ENCODE peak calls at places on chromosomes 13 and 19, in six cellular contexts. One of them, this sample, is unnamed.

GRCh38 chr19:3606174-3606689 is 443 bp downstream of the TBXA2R start:
- DNase-seq in cortex of kidney: no peak
- DNase-seq in omental fat pad: no peak
- DNase-seq in AG04450: no peak
- DNase-seq in naive B cell: peak; percentile 32
- DNase-seq in progenitor cell of endocrine pancreas: no peak
- DNase-seq in this sample: no peak

GRCh38 chr19:10269333-10270179 is 1.4 kb upstream of the ICAM1 start:
- DNase-seq in cortex of kidney: no peak
- DNase-seq in omental fat pad: peak; percentile 87
- DNase-seq in AG04450: no peak
- DNase-seq in naive B cell: peak; percentile 84
- DNase-seq in progenitor cell of endocrine pancreas: peak; percentile 82
- DNase-seq in this sample: no peak

GRCh38 chr19:3458229-3458555 is 22.1 kb downstream of the SMIM24 start:
- DNase-seq in cortex of kidney: no peak
- DNase-seq in omental fat pad: no peak
- DNase-seq in AG04450: no peak
- DNase-seq in naive B cell: no peak
- DNase-seq in progenitor cell of endocrine pancreas: no peak
- DNase-seq in this sample: no peak

GRCh38 chr19:47176627-47177090 is 46.0 kb downstream of the SAE1 start:
- DNase-seq in cortex of kidney: no peak
- DNase-seq in omental fat pad: no peak
- DNase-seq in AG04450: peak; percentile 85
- DNase-seq in naive B cell: no peak
- DNase-seq in progenitor cell of endocrine pancreas: no peak
- DNase-seq in this sample: no peak

GRCh38 chr13:35979378-35979911 is 151.7 kb downstream of the DCLK1 start:
- DNase-seq in cortex of kidney: no peak
- DNase-seq in omental fat pad: peak; percentile 52
- DNase-seq in AG04450: peak; percentile 60
- DNase-seq in naive B cell: no peak
- DNase-seq in progenitor cell of endocrine pancreas: no peak
- DNase-seq in this sample: no peak

GRCh38 chr13:41007359-41008118 is 11.6 kb downstream of the ELF1 start:
- DNase-seq in cortex of kidney: no peak
- DNase-seq in omental fat pad: no peak
- DNase-seq in AG04450: no peak
- DNase-seq in naive B cell: peak; percentile 48
- DNase-seq in progenitor cell of endocrine pancreas: no peak
- DNase-seq in this sample: peak; percentile 74

GRCh38 chr13:89496478-89496877 is 1825.3 kb downstream of the SLITRK5 start:
- DNase-seq in cortex of kidney: no peak
- DNase-seq in omental fat pad: no peak
- DNase-seq in AG04450: no peak
- DNase-seq in naive B cell: no peak
- DNase-seq in progenitor cell of endocrine pancreas: no peak
- DNase-seq in this sample: no peak

GRCh38 chr19:6610934-6611370 is 20.0 kb upstream of the CD70 start:
- DNase-seq in cortex of kidney: no peak
- DNase-seq in omental fat pad: no peak
- DNase-seq in AG04450: no peak
- DNase-seq in naive B cell: no peak
- DNase-seq in progenitor cell of endocrine pancreas: no peak
- DNase-seq in this sample: no peak

GRCh38 chr19:53977991-53978731 is 13.3 kb upstream of the CACNG6 start:
- DNase-seq in cortex of kidney: no peak
- DNase-seq in omental fat pad: peak; percentile 26
- DNase-seq in AG04450: peak; percentile 92
- DNase-seq in naive B cell: no peak
- DNase-seq in progenitor cell of endocrine pancreas: peak; percentile 54
- DNase-seq in this sample: no peak

GRCh38 chr13:40665754-40666057 is 735 bp downstream of the FOXO1 start:
- DNase-seq in cortex of kidney: no peak
- DNase-seq in omental fat pad: no peak
- DNase-seq in AG04450: no peak
- DNase-seq in naive B cell: peak; percentile 43
- DNase-seq in progenitor cell of endocrine pancreas: no peak
- DNase-seq in this sample: no peak

GRCh38 chr13:99600318-99600717 is 99.0 kb downstream of the TM9SF2 start:
- DNase-seq in cortex of kidney: no peak
- DNase-seq in omental fat pad: no peak
- DNase-seq in AG04450: no peak
- DNase-seq in naive B cell: no peak
- DNase-seq in progenitor cell of endocrine pancreas: no peak
- DNase-seq in this sample: no peak

GRCh38 chr13:51770681-51771417 is 33.1 kb downstream of the DHRS12 start:
- DNase-seq in cortex of kidney: no peak
- DNase-seq in omental fat pad: no peak
- DNase-seq in AG04450: no peak
- DNase-seq in naive B cell: no peak
- DNase-seq in progenitor cell of endocrine pancreas: no peak
- DNase-seq in this sample: no peak

GRCh38 chr19:54670576-54671347 is 8.0 kb downstream of the LILRB4 start:
- DNase-seq in cortex of kidney: no peak
- DNase-seq in omental fat pad: no peak
- DNase-seq in AG04450: no peak
- DNase-seq in naive B cell: no peak
- DNase-seq in progenitor cell of endocrine pancreas: no peak
- DNase-seq in this sample: no peak

GRCh38 chr13:31115616-31116015 is 46.1 kb downstream of the HSPH1 start:
- DNase-seq in cortex of kidney: no peak
- DNase-seq in omental fat pad: no peak
- DNase-seq in AG04450: no peak
- DNase-seq in naive B cell: no peak
- DNase-seq in progenitor cell of endocrine pancreas: no peak
- DNase-seq in this sample: no peak

GRCh38 chr19:19562665-19563347 is 24.7 kb downstream of the CILP2 start:
- DNase-seq in cortex of kidney: no peak
- DNase-seq in omental fat pad: no peak
- DNase-seq in AG04450: no peak
- DNase-seq in naive B cell: no peak
- DNase-seq in progenitor cell of endocrine pancreas: no peak
- DNase-seq in this sample: no peak

GRCh38 chr19:887072-887471 is 5.9 kb downstream of the MED16 start:
- DNase-seq in cortex of kidney: no peak
- DNase-seq in omental fat pad: no peak
- DNase-seq in AG04450: peak; percentile 36
- DNase-seq in naive B cell: no peak
- DNase-seq in progenitor cell of endocrine pancreas: no peak
- DNase-seq in this sample: no peak

GRCh38 chr13:102846261-102847015 is 606 bp downstream of the ERCC5 start:
- DNase-seq in cortex of kidney: no peak
- DNase-seq in omental fat pad: no peak
- DNase-seq in AG04450: no peak
- DNase-seq in naive B cell: peak; percentile 76
- DNase-seq in progenitor cell of endocrine pancreas: peak; percentile 16
- DNase-seq in this sample: no peak

GRCh38 chr19:39410620-39411005 is 1.9 kb upstream of the PLEKHG2 start:
- DNase-seq in cortex of kidney: no peak
- DNase-seq in omental fat pad: no peak
- DNase-seq in AG04450: no peak
- DNase-seq in naive B cell: no peak
- DNase-seq in progenitor cell of endocrine pancreas: no peak
- DNase-seq in this sample: no peak

GRCh38 chr19:17358395-17358794 is 18.7 kb downstream of the PLVAP start:
- DNase-seq in cortex of kidney: no peak
- DNase-seq in omental fat pad: no peak
- DNase-seq in AG04450: no peak
- DNase-seq in naive B cell: no peak
- DNase-seq in progenitor cell of endocrine pancreas: no peak
- DNase-seq in this sample: no peak

GRCh38 chr13:74732736-74733135 is 598.5 kb upstream of the KLF12 start:
- DNase-seq in cortex of kidney: no peak
- DNase-seq in omental fat pad: no peak
- DNase-seq in AG04450: no peak
- DNase-seq in naive B cell: no peak
- DNase-seq in progenitor cell of endocrine pancreas: no peak
- DNase-seq in this sample: no peak

GRCh38 chr19:13842294-13843103 is 34.4 kb upstream of the NANOS3 start:
- DNase-seq in cortex of kidney: no peak
- DNase-seq in omental fat pad: no peak
- DNase-seq in AG04450: no peak
- DNase-seq in naive B cell: peak; percentile 74
- DNase-seq in progenitor cell of endocrine pancreas: no peak
- DNase-seq in this sample: no peak

GRCh38 chr13:49124693-49125304 is 95.3 kb upstream of the MLNR start:
- DNase-seq in cortex of kidney: no peak
- DNase-seq in omental fat pad: no peak
- DNase-seq in AG04450: no peak
- DNase-seq in naive B cell: no peak
- DNase-seq in progenitor cell of endocrine pancreas: no peak
- DNase-seq in this sample: no peak

GRCh38 chr19:8371011-8371804 is 7.3 kb downstream of the ANGPTL4 start:
- DNase-seq in cortex of kidney: no peak
- DNase-seq in omental fat pad: no peak
- DNase-seq in AG04450: no peak
- DNase-seq in naive B cell: no peak
- DNase-seq in progenitor cell of endocrine pancreas: no peak
- DNase-seq in this sample: no peak

GRCh38 chr13:105410602-105411001 is 1124.9 kb downstream of the EFNB2 start:
- DNase-seq in cortex of kidney: no peak
- DNase-seq in omental fat pad: no peak
- DNase-seq in AG04450: no peak
- DNase-seq in naive B cell: no peak
- DNase-seq in progenitor cell of endocrine pancreas: peak; percentile 11
- DNase-seq in this sample: no peak